ENCODE peak calls at places on chromosomes 13 and 19, in six cellular contexts. G is ascending aorta, M is A673, Q is left ventricle myocardium inferior, Z is thoracic aorta, A is heart right ventricle. I is an unnamed sample.

GRCh38 chr19:45253396-45254027 is 2.4 kb downstream of the MARK4 start:
- DNase-seq in G (no peak), M (no peak), Q (no peak), Z (no peak), A (no peak), I (no peak)

GRCh38 chr19:53082929-53083328 is 20.3 kb downstream of the ZNF160 start:
- DNase-seq in G (no peak), M (no peak), Q (no peak), Z (no peak), A (no peak), I (no peak)

GRCh38 chr19:46970815-46971214 is 48.8 kb upstream of the NPAS1 start:
- DNase-seq in G (no peak), M (no peak), Q (peak; percentile 66), Z (no peak), A (peak; percentile 79), I (no peak)

GRCh38 chr19:45782162-45782623 is at the start of gene DMPK:
- DNase-seq in G (no peak), M (no peak), Q (peak; percentile 76), Z (no peak), A (peak; percentile 73), I (no peak)

GRCh38 chr19:13154911-13155471 is 4.8 kb downstream of the IER2 start:
- DNase-seq in G (peak; percentile 48), M (peak; percentile 68), Q (peak; percentile 54), Z (no peak), A (peak; percentile 54), I (no peak)

GRCh38 chr19:13899912-13900584 is 5.9 kb downstream of the BRME1 start:
- DNase-seq in G (no peak), M (no peak), Q (no peak), Z (no peak), A (no peak), I (no peak)

GRCh38 chr19:18392417-18392816 is 5.0 kb downstream of the LRRC25 start:
- DNase-seq in G (no peak), M (no peak), Q (peak; percentile 46), Z (no peak), A (no peak), I (no peak)

GRCh38 chr19:28905996-28906395 is 307.0 kb downstream of the UQCRFS1 start:
- DNase-seq in G (no peak), M (no peak), Q (no peak), Z (no peak), A (no peak), I (no peak)

GRCh38 chr13:67227131-67227983 is 2.8 kb downstream of the PCDH9 start:
- DNase-seq in G (no peak), M (no peak), Q (no peak), Z (no peak), A (no peak), I (no peak)

GRCh38 chr19:44808463-44809371 is at the start of gene BCAM:
- DNase-seq in G (no peak), M (peak; percentile 45), Q (peak; percentile 86), Z (no peak), A (peak; percentile 87), I (no peak)

GRCh38 chr19:13770013-13770635 is 4.1 kb upstream of the C19orf53 start:
- DNase-seq in G (no peak), M (no peak), Q (no peak), Z (no peak), A (no peak), I (no peak)

GRCh38 chr19:35120898-35121297 is 5.3 kb downstream of the FXYD3 start:
- DNase-seq in G (no peak), M (no peak), Q (no peak), Z (no peak), A (no peak), I (no peak)

GRCh38 chr19:1570836-1571235 is 2.7 kb upstream of the MEX3D start:
- DNase-seq in G (no peak), M (no peak), Q (no peak), Z (no peak), A (no peak), I (no peak)

GRCh38 chr19:17829855-17830566 is 8.7 kb upstream of the INSL3 start:
- DNase-seq in G (no peak), M (no peak), Q (no peak), Z (no peak), A (no peak), I (no peak)

GRCh38 chr19:907183-907853 is 5.7 kb downstream of the R3HDM4 start:
- DNase-seq in G (no peak), M (no peak), Q (no peak), Z (no peak), A (no peak), I (no peak)

GRCh38 chr13:40318366-40318765 is 348.1 kb downstream of the FOXO1 start:
- DNase-seq in G (no peak), M (peak; percentile 15), Q (peak; percentile 50), Z (no peak), A (peak; percentile 61), I (no peak)

GRCh38 chr19:14476663-14477401 is 1.7 kb upstream of the PTGER1 start:
- DNase-seq in G (no peak), M (peak; percentile 65), Q (no peak), Z (no peak), A (no peak), I (no peak)

GRCh38 chr13:23915308-23915707 is 18.0 kb upstream of the C1QTNF9B start:
- DNase-seq in G (no peak), M (no peak), Q (no peak), Z (no peak), A (no peak), I (no peak)

GRCh38 chr13:103772576-103772975 is 706.4 kb upstream of the SLC10A2 start:
- DNase-seq in G (no peak), M (peak; percentile 1), Q (no peak), Z (no peak), A (no peak), I (no peak)
- TF ChIP-seq CTCF in G (no peak), M (peak; percentile 30), Q (no peak), Z (no peak), A (no peak), I (no peak)

DNA sequence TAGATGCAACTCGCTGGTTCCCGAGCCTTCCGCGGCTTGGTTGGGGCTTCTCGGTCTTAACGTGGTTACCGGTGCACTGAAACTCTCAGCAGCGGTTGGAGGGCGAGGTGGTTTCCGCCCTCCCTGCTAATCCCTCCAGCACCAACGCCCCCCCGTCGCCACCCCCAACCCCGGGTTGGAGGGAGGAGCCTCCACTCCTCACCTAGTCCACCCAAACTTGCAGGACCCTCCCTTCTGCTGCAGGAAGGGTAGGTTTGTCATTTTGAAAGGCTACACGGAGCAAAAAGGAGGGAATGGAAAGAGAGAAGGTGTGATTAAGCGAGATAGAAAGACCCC is 465.0 kb downstream of the ITGBL1 start:
- DNase-seq in G (no peak), M (peak; percentile 34), Q (no peak), Z (no peak), A (no peak), I (no peak)
- H3K27me3 ChIP-seq in G (peaks cover 7% of the 10 kb centered on the region), M (peaks cover 55% of the 10 kb centered on the region), Q (peaks cover 97% of the 10 kb centered on the region), Z (no peaks in the 10 kb centered on the region), A (peaks cover 57% of the 10 kb centered on the region), I (peaks cover 10% of the 10 kb centered on the region)

GRCh38 chr19:43544077-43544476 is 11.1 kb downstream of the ZNF575 start:
- DNase-seq in G (no peak), M (no peak), Q (no peak), Z (no peak), A (no peak), I (no peak)
- TF ChIP-seq CTCF in G (no peak), M (no peak), Q (no peak), Z (no peak), A (no peak), I (no peak)

DNA sequence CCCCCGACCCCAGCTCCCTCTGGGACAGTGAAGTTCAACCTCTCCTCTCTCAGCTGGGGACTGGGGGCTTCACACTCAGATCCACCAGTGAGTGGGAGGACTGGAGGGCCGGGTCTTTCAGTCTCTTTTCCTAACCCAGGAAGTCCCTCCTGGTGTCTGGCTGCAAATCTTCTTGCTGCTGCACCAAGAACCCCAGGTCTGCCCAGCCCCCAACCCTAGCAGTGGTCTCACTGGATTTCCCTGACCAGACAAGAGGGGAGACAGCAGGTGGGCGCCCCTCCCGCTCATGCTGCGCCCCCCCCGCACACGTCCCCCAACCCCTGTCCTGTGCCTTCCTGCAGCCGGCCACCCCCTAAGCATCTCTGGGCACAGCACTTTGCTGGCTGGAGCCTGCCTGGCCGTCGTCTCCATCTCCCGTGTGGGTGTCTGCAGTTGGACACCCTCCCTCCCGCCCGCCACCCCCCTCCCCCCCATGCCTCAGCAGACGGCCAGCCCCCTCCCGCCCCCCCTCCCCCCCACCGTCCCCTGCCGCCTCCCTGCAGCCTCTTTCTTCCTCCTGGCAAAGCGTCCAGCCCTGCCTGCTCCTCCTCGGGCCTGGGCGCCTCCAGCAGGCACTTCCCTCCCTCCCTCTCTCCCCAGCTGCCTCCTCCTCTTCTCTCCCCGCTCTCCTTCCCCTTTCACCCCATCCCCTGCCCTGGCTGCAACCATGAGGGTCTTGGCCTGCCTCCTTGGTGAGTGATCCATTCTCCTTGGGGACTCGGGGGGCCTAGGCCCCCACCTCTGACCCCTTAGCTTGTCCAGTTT is at the start of gene SSC5D:
- DNase-seq in G (no peak), M (no peak), Q (no peak), Z (no peak), A (no peak), I (no peak)
- H3K27me3 ChIP-seq in G (no peaks in the 10 kb centered on the region), M (no peaks in the 10 kb centered on the region), Q (peaks cover 20% of the 10 kb centered on the region), Z (no peaks in the 10 kb centered on the region), A (peaks cover 4% of the 10 kb centered on the region), I (no peaks in the 10 kb centered on the region)

I was measured in vagina.